ENCODE peak calls at places on chromosomes 3 and 15, in seven cellular contexts. S is foreskin fibroblast, R is K562, M is heart right ventricle, Q is cardiac muscle cell, X is testis, O is mesothelial cell of epicardium. P is an unnamed sample.

GRCh38 chr3:192848371-192849233 is 69.1 kb downstream of the MB21D2 start:
- DNase-seq in S (no peak), R (no peak), M (no peak), Q (no peak), X (no peak), O (no peak), P (no peak)

GRCh38 chr15:40258544-40258943 is 19.7 kb downstream of the PAK6 start:
- DNase-seq in S (no peak), R (no peak), M (no peak), Q (no peak), X (no peak), O (no peak), P (no peak)

GRCh38 chr3:2098398-2099027 is at the start of gene CNTN4:
- DNase-seq in S (no peak), R (no peak), M (peak; percentile 42), Q (peak; percentile 94), X (peak; percentile 64), O (peak; percentile 88), P (no peak)

GRCh38 chr3:34725774-34726173 is 913.6 kb upstream of the ARPP21 start:
- DNase-seq in S (no peak), R (no peak), M (no peak), Q (peak; percentile 63), X (no peak), O (no peak), P (no peak)

GRCh38 chr3:143384076-143384475 is 264.5 kb downstream of the CHST2 start:
- DNase-seq in S (no peak), R (no peak), M (no peak), Q (no peak), X (no peak), O (no peak), P (no peak)

GRCh38 chr3:33211444-33211843 is 7.2 kb downstream of the SUSD5 start:
- DNase-seq in S (peak; percentile 91), R (no peak), M (no peak), Q (no peak), X (no peak), O (no peak), P (peak; percentile 85)

GRCh38 chr3:61875073-61875472 is 313.7 kb downstream of the PTPRG start:
- DNase-seq in S (no peak), R (no peak), M (no peak), Q (peak; percentile 63), X (no peak), O (no peak), P (peak; percentile 55)

GRCh38 chr3:111721702-111722205 is 126.6 kb upstream of the ZBED2 start:
- DNase-seq in S (no peak), R (no peak), M (no peak), Q (no peak), X (no peak), O (no peak), P (no peak)

GRCh38 chr15:85707519-85708338 is 87.0 kb downstream of the KLHL25 start:
- DNase-seq in S (peak; percentile 39), R (no peak), M (peak; percentile 60), Q (peak; percentile 76), X (no peak), O (no peak), P (peak; percentile 71)

GRCh38 chr15:90859234-90860131 is 8.9 kb upstream of the FURIN start:
- DNase-seq in S (peak; percentile 19), R (no peak), M (no peak), Q (peak; percentile 30), X (no peak), O (no peak), P (no peak)

GRCh38 chr15:99683000-99683670 is 50.1 kb downstream of the LYSMD4 start:
- DNase-seq in S (no peak), R (no peak), M (no peak), Q (no peak), X (no peak), O (no peak), P (peak; percentile 66)

GRCh38 chr15:28884151-28884940 is 1.4 kb upstream of the APBA2 start:
- DNase-seq in S (no peak), R (no peak), M (no peak), Q (no peak), X (no peak), O (no peak), P (no peak)

GRCh38 chr15:89406218-89406716 is 71.6 kb upstream of the POLG start:
- DNase-seq in S (peak; percentile 17), R (no peak), M (no peak), Q (no peak), X (no peak), O (no peak), P (no peak)

GRCh38 chr3:155411500-155412223 is 118.2 kb upstream of the STRIT1 start:
- DNase-seq in S (no peak), R (no peak), M (no peak), Q (no peak), X (no peak), O (no peak), P (no peak)

GRCh38 chr15:66008920-66009572 is 139.8 kb downstream of the RAB11A start:
- DNase-seq in S (peak; percentile 3), R (peak; percentile 30), M (no peak), Q (no peak), X (no peak), O (no peak), P (no peak)

GRCh38 chr3:103609472-103609871 is 1174.7 kb downstream of the ZPLD1 start:
- DNase-seq in S (no peak), R (no peak), M (no peak), Q (no peak), X (no peak), O (no peak), P (no peak)

GRCh38 chr15:81642451-81642990 is 268.5 kb upstream of the TMC3 start:
- DNase-seq in S (peak; percentile 6), R (no peak), M (no peak), Q (no peak), X (no peak), O (no peak), P (no peak)

GRCh38 chr3:43638594-43639447 is 17.0 kb upstream of the ANO10 start:
- DNase-seq in S (peak; percentile 34), R (peak; percentile 66), M (no peak), Q (peak; percentile 1), X (no peak), O (no peak), P (no peak)

GRCh38 chr3:42101481-42101880 is 10.3 kb downstream of the TRAK1 start:
- DNase-seq in S (peak; percentile 56), R (no peak), M (no peak), Q (no peak), X (no peak), O (no peak), P (peak; percentile 39)

GRCh38 chr15:71052356-71052755 is 62.9 kb upstream of the THSD4 start:
- DNase-seq in S (peak; percentile 90), R (no peak), M (no peak), Q (no peak), X (no peak), O (no peak), P (peak; percentile 81)

DNA sequence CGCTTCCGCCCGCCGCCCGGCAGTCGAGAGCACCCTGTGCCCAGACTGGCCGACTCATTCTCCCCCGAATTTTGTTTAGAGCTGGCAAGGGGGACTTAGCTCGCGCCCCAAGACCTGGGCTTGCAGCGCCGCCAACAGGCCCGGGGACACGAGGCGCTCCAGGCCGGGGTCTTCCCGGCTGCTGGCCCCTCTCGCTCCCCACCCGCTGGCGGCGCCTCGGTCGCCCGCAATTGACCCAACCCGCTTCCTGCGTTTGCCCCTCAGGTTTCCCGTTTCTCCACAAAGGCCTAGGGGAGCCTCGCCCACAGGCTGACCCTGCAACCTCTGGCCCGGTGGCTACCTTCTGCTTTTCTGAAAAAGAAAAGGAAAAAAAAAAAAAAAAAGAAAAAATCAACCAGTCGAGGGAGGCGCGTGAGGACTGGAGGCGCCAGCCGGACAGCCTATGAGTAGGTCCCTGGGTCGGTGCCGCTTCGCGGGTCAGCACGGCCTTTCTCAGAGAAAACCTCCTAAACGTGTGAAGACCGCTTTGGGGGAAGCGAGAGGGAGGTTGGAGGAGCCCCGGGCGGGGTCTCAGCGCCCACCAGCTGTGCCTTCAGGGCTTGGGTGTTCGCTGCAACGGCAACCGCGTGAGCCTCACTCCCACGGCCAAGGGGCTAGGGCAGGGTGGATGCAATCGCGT is 7.2 kb downstream of the FOXL2 start:
- DNase-seq in S (no peak), R (no peak), M (no peak), Q (no peak), X (peak; percentile 18), O (no peak), P (no peak)
- TF ChIP-seq CTCF in S (no peak), R (no peak), M (no peak), Q (no peak), X (no peak), O (no peak), P (no peak)

DNA sequence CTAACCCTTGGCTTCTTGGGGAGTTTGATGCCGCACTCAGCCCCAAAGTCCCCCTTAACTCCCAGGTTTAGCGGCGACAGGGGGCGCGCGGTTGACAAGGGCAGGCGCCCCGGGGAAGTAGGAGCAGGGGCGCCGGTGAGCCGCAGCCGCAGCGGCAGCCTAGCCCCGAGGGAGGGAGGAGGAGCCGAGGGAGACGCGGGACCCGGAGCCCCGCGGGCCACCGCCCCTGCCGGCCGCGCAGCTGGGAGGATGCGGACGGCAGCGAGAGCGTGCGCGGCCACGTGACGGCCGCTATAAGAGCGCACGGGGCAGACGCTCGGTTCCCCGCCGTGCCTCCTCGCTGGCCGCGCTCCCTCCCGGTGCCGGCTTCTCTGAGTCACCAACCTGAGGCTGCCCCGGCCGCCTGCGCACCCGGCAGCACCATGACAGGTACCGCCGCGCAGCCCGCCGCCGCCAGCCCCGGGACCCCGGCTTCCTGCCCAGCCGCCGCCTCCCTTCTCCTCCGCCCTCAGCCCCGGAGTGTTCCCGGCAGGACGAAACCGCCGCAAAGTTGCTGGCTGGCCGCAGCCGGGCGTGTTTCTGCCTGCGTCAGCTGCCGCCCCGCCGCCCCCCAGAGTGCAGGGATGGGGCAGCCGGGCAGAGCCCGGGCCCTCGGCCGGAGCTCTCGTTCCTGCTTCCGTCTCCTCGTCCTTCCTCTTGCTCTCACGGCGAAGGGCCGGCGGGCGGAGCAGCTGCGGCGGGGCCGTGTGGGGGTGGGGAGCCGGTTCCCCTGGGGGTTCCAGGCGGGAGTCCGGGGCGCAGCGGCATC is at the start of gene GYG1:
- DNase-seq in S (peak; percentile 95), R (peak; percentile 88), M (peak; percentile 76), Q (peak; percentile 81), X (peak; percentile 90), O (peak; percentile 45), P (peak; percentile 85)
- TF ChIP-seq CTCF in S (peak; percentile 23), R (peak; percentile 65), M (peak; percentile 23), Q (peak; percentile 28), X (peak; percentile 40), O (no peak), P (no peak)

GRCh38 chr3:72655758-72656157 is 192.5 kb downstream of the SHQ1 start:
- DNase-seq in S (no peak), R (peak; percentile 32), M (no peak), Q (no peak), X (peak; percentile 30), O (no peak), P (no peak)
- TF ChIP-seq CTCF in S (no peak), R (peak; percentile 35), M (no peak), Q (peak; percentile 27), X (no peak), O (no peak), P (no peak)

DNA sequence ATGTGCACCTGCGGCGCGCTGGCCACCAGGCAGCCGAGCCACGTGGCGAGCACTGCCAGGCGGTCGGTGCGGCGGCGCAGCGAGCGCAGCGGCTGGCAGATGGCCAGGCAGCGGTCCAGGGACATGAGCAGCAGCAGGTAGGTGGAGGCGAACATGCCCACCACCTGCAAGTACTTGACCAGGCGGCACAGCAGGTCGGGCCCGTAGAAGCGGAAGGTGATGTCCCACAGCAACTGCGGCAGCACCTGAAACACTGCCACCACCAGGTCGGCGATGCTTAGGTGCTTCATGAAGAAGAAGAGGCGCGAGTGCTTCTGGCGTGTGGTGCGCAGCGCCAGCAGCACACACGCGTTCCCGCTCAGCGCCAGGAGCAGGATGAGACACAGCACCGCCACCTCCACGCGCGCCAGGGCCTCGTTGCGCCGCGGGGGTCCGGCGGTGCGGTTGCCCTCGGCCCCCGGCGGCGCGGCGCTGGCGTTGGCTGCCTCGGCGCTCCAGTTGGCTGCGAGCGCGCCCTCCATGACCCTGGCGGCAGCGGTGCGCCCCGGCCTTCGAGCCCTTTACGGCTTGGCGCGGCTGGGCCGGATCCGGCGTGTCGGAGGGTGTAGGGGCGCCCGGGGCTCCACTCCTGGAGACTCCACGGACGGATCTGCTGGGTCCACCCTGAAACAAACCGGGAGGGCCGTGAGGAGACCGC is 1.6 kb downstream of the OXTR start:
- DNase-seq in S (peak; percentile 32), R (no peak), M (no peak), Q (peak; percentile 42), X (peak; percentile 43), O (no peak), P (no peak)
- TF ChIP-seq CTCF in S (peak; percentile 5), R (no peak), M (no peak), Q (no peak), X (no peak), O (no peak), P (peak; percentile 9)

P was measured in fibroblast of pulmonary artery.